ENCODE peak calls at places on chromosomes 2 and 18, in six cellular contexts. One of them, this sample, is unnamed.

GRCh38 chr2:1584051-1584531 is 160.2 kb downstream of the PXDN start:
- DNase-seq in cerebellum: no peak
- DNase-seq in psoas muscle: peak
- DNase-seq in endothelial cell: no peak
- DNase-seq in DMS 273 treated with DMSO at 0.1 percent for 48 hours: no peak
- DNase-seq in stimulated activated CD4-positive, alpha-beta T cell treated with anti-CD3 and anti-CD28 coated beads, Interleukin-15, amount 100 ng/mL, for 1 hour: no peak
- DNase-seq in this sample: peak

GRCh38 chr2:222877556-222878278 is 16.9 kb downstream of the ACSL3 start:
- DNase-seq in endothelial cell: no peak
- DNase-seq in stimulated activated CD4-positive, alpha-beta T cell treated with anti-CD3 and anti-CD28 coated beads, Interleukin-15, amount 100 ng/mL, for 1 hour: no peak
- DNase-seq in cerebellum: no peak
- DNase-seq in DMS 273 treated with DMSO at 0.1 percent for 48 hours: no peak
- DNase-seq in psoas muscle: no peak
- DNase-seq in this sample: no peak

GRCh38 chr2:102155703-102156515 is 13.4 kb downstream of the IL1R1 start:
- DNase-seq in DMS 273 treated with DMSO at 0.1 percent for 48 hours: no peak
- DNase-seq in cerebellum: no peak
- DNase-seq in psoas muscle: no peak
- DNase-seq in stimulated activated CD4-positive, alpha-beta T cell treated with anti-CD3 and anti-CD28 coated beads, Interleukin-15, amount 100 ng/mL, for 1 hour: no peak
- DNase-seq in endothelial cell: no peak
- DNase-seq in this sample: no peak

GRCh38 chr2:239651859-239652258 is 251.0 kb upstream of the HDAC4 start:
- DNase-seq in psoas muscle: no peak
- DNase-seq in cerebellum: no peak
- DNase-seq in stimulated activated CD4-positive, alpha-beta T cell treated with anti-CD3 and anti-CD28 coated beads, Interleukin-15, amount 100 ng/mL, for 1 hour: no peak
- DNase-seq in endothelial cell: no peak
- DNase-seq in DMS 273 treated with DMSO at 0.1 percent for 48 hours: no peak
- DNase-seq in this sample: no peak

GRCh38 chr2:120682654-120683053 is 53.0 kb upstream of the GLI2 start:
- DNase-seq in stimulated activated CD4-positive, alpha-beta T cell treated with anti-CD3 and anti-CD28 coated beads, Interleukin-15, amount 100 ng/mL, for 1 hour: no peak
- DNase-seq in endothelial cell: no peak
- DNase-seq in cerebellum: no peak
- DNase-seq in psoas muscle: no peak
- DNase-seq in DMS 273 treated with DMSO at 0.1 percent for 48 hours: no peak
- DNase-seq in this sample: no peak

GRCh38 chr2:12759248-12759647 is 42.5 kb downstream of the TRIB2 start:
- DNase-seq in DMS 273 treated with DMSO at 0.1 percent for 48 hours: no peak
- DNase-seq in endothelial cell: no peak
- DNase-seq in stimulated activated CD4-positive, alpha-beta T cell treated with anti-CD3 and anti-CD28 coated beads, Interleukin-15, amount 100 ng/mL, for 1 hour: no peak
- DNase-seq in psoas muscle: no peak
- DNase-seq in cerebellum: no peak
- DNase-seq in this sample: no peak

GRCh38 chr2:234111523-234111922 is 61.0 kb downstream of the SPP2 start:
- DNase-seq in psoas muscle: no peak
- DNase-seq in stimulated activated CD4-positive, alpha-beta T cell treated with anti-CD3 and anti-CD28 coated beads, Interleukin-15, amount 100 ng/mL, for 1 hour: no peak
- DNase-seq in endothelial cell: no peak
- DNase-seq in DMS 273 treated with DMSO at 0.1 percent for 48 hours: no peak
- DNase-seq in cerebellum: no peak
- DNase-seq in this sample: no peak

GRCh38 chr2:141015339-141016047 is 1115.3 kb downstream of the LRP1B start:
- DNase-seq in stimulated activated CD4-positive, alpha-beta T cell treated with anti-CD3 and anti-CD28 coated beads, Interleukin-15, amount 100 ng/mL, for 1 hour: no peak
- DNase-seq in endothelial cell: no peak
- DNase-seq in DMS 273 treated with DMSO at 0.1 percent for 48 hours: no peak
- DNase-seq in psoas muscle: no peak
- DNase-seq in cerebellum: peak
- DNase-seq in this sample: peak

GRCh38 chr18:54672846-54673475 is 81.9 kb downstream of the DYNAP start:
- DNase-seq in psoas muscle: no peak
- DNase-seq in endothelial cell: no peak
- DNase-seq in cerebellum: no peak
- DNase-seq in DMS 273 treated with DMSO at 0.1 percent for 48 hours: no peak
- DNase-seq in stimulated activated CD4-positive, alpha-beta T cell treated with anti-CD3 and anti-CD28 coated beads, Interleukin-15, amount 100 ng/mL, for 1 hour: no peak
- DNase-seq in this sample: no peak

GRCh38 chr2:128282976-128283810 is 35.5 kb downstream of the HS6ST1 start:
- DNase-seq in DMS 273 treated with DMSO at 0.1 percent for 48 hours: no peak
- DNase-seq in stimulated activated CD4-positive, alpha-beta T cell treated with anti-CD3 and anti-CD28 coated beads, Interleukin-15, amount 100 ng/mL, for 1 hour: no peak
- DNase-seq in cerebellum: no peak
- DNase-seq in psoas muscle: peak
- DNase-seq in endothelial cell: no peak
- DNase-seq in this sample: peak

GRCh38 chr2:204205548-204205947 is 269.0 kb downstream of the ICOS start:
- DNase-seq in psoas muscle: no peak
- DNase-seq in stimulated activated CD4-positive, alpha-beta T cell treated with anti-CD3 and anti-CD28 coated beads, Interleukin-15, amount 100 ng/mL, for 1 hour: no peak
- DNase-seq in DMS 273 treated with DMSO at 0.1 percent for 48 hours: peak
- DNase-seq in endothelial cell: no peak
- DNase-seq in cerebellum: no peak
- DNase-seq in this sample: no peak